ENCODE peak calls at places on chromosomes 6 and 20, in nine cellular contexts. Y, M, O, J, P, G, E, R and C are unnamed samples. For H3K36me3 and H3K4me1, the result is how much of the 10 kb centered on the place peaks cover.

GRCh38 chr6:38248500-38249234 is 391.1 kb downstream of the BTBD9 start:
- DNase-seq in Y (peak), M (no peak), O (no peak), J (no peak), P (no peak), G (no peak), E (no peak), R (no peak), C (no peak)

GRCh38 chr20:63441136-63441776 is 31.2 kb downstream of the KCNQ2 start:
- DNase-seq in Y (no peak), M (no peak), O (no peak), J (no peak), P (no peak), G (no peak), E (no peak), R (no peak), C (no peak)

GRCh38 chr6:131368077-131368911 is 204.7 kb upstream of the ARG1 start:
- DNase-seq in Y (no peak), M (peak), O (peak), J (peak), P (peak), G (peak), E (peak), R (peak), C (peak)

GRCh38 chr6:15791401-15792137 is 128.7 kb upstream of the DTNBP1 start:
- DNase-seq in Y (no peak), M (no peak), O (no peak), J (no peak), P (no peak), G (no peak), E (no peak), R (no peak), C (no peak)

GRCh38 chr6:16758163-16758975 is 2.9 kb downstream of the ATXN1 start:
- DNase-seq in Y (no peak), M (peak), O (no peak), J (no peak), P (peak), G (no peak), E (no peak), R (peak), C (no peak)

GRCh38 chr20:19181552-19181951 is 30.9 kb upstream of the SLC24A3 start:
- DNase-seq in Y (no peak), M (no peak), O (no peak), J (no peak), P (no peak), G (no peak), E (no peak), R (no peak), C (no peak)

GRCh38 chr6:152185158-152185574 is 377.7 kb downstream of the ESR1 start:
- DNase-seq in Y (no peak), M (no peak), O (no peak), J (no peak), P (no peak), G (no peak), E (no peak), R (no peak), C (no peak)

GRCh38 chr6:126195625-126196236 is 144.2 kb upstream of the CENPW start:
- DNase-seq in Y (peak), M (no peak), O (no peak), J (no peak), P (no peak), G (no peak), E (no peak), R (no peak), C (no peak)

GRCh38 chr20:33882018-33882417 is 70.9 kb downstream of the CHMP4B start:
- DNase-seq in Y (no peak), M (no peak), O (no peak), J (no peak), P (no peak), G (no peak), E (no peak), R (no peak), C (no peak)

GRCh38 chr20:34222208-34222607 is 19.0 kb upstream of the ASIP start:
- DNase-seq in Y (peak), M (no peak), O (no peak), J (no peak), P (peak), G (no peak), E (no peak), R (no peak), C (no peak)

GRCh38 chr20:49647509-49647908 is 66.2 kb downstream of the B4GALT5 start:
- DNase-seq in Y (peak), M (no peak), O (no peak), J (no peak), P (no peak), G (no peak), E (no peak), R (no peak), C (no peak)

GRCh38 chr6:18491303-18492090 is 104.3 kb downstream of the RNF144B start:
- DNase-seq in Y (no peak), M (no peak), O (no peak), J (no peak), P (no peak), G (no peak), E (no peak), R (no peak), C (no peak)

GRCh38 chr6:96394727-96395126 is 126.9 kb upstream of the UFL1 start:
- DNase-seq in Y (no peak), M (no peak), O (no peak), J (no peak), P (no peak), G (no peak), E (no peak), R (peak), C (peak)

GRCh38 chr6:106924699-106925523 is 49.6 kb downstream of the CD24 start:
- DNase-seq in Y (no peak), M (no peak), O (no peak), J (peak), P (no peak), G (no peak), E (peak), R (no peak), C (no peak)

GRCh38 chr6:40344566-40345185 is 242.5 kb downstream of the LRFN2 start:
- DNase-seq in Y (no peak), M (no peak), O (no peak), J (no peak), P (no peak), G (no peak), E (peak), R (peak), C (no peak)

GRCh38 chr20:56442381-56443365 is 25.8 kb upstream of the RTF2 start:
- DNase-seq in Y (peak), M (no peak), O (no peak), J (no peak), P (peak), G (no peak), E (no peak), R (no peak), C (no peak)

GRCh38 chr20:38473353-38473795 is 731 bp downstream of the RALGAPB start:
- DNase-seq in Y (no peak), M (no peak), O (no peak), J (no peak), P (peak), G (no peak), E (no peak), R (peak), C (peak)

GRCh38 chr20:41457173-41457857 is 90.7 kb upstream of the EMILIN3 start:
- DNase-seq in Y (no peak), M (no peak), O (no peak), J (no peak), P (no peak), G (no peak), E (no peak), R (no peak), C (no peak)
- H3K36me3 ChIP-seq in Y (under half), M (under half), O (half or more), J (under half), P (half or more), G (half or more), E (under half), R (under half), C (under half)

GRCh38 chr6:142301421-142302391 is at the start of gene ADGRG6:
- DNase-seq in Y (peak), M (no peak), O (no peak), J (peak), P (peak), G (no peak), E (peak), R (peak), C (peak)
- TF ChIP-seq CTCF in Y (peak), M (no peak), O (peak), J (no peak), P (peak), G (no peak), E (peak), R (peak), C (no peak)

GRCh38 chr6:151044465-151045441 is 179.3 kb downstream of the MTHFD1L start:
- DNase-seq in Y (peak), M (peak), O (peak), J (peak), P (peak), G (peak), E (peak), R (peak), C (peak)
- H3K4me1 ChIP-seq in Y (under half), M (under half), O (under half), J (under half), P (under half), G (under half), E (under half), R (under half), C (under half)

DNA sequence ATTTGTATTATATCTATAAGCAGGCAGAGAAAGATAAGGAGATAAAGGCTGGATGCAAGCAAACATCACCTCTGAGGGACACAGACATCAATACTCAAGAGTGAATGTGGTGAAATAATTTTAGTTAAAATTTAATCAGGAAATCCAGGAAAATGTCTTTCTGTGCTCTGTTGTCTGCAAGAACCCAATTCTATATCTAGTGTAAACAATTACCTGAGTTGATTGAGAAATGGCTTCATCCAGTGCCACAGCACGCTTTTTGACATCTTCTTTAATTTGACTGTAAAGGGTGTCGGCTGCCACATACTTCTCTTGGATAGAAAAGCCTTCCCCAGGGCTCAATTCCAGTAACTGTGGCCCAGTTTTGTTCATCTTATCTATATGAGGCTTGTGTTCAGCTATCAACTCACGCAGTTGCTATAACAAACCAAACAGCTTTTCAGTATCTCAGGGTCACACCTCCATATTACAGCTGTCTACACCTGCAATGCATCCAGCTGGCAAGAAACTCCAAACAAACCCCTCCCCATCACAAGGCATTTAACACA is 131.6 kb downstream of the DST start:
- DNase-seq in Y (peak), M (no peak), O (no peak), J (no peak), P (peak), G (no peak), E (no peak), R (no peak), C (no peak)
- H3K36me3 ChIP-seq in Y (under half), M (under half), O (half or more), J (under half), P (under half), G (under half), E (under half), R (under half), C (under half)

GRCh38 chr6:132392792-132393191 is 8.5 kb downstream of the MOXD1 start:
- DNase-seq in Y (no peak), M (no peak), O (no peak), J (no peak), P (no peak), G (no peak), E (no peak), R (no peak), C (no peak)
- TF ChIP-seq CTCF in Y (peak), M (no peak), O (no peak), J (no peak), P (peak), G (no peak), E (peak), R (peak), C (peak)

GRCh38 chr6:151067684-151068596 is 171.8 kb upstream of the AKAP12 start:
- DNase-seq in Y (peak), M (peak), O (peak), J (no peak), P (peak), G (peak), E (peak), R (no peak), C (peak)
- H3K4me1 ChIP-seq in Y (under half), M (under half), O (under half), J (under half), P (under half), G (under half), E (under half), R (under half), C (under half)

DNA sequence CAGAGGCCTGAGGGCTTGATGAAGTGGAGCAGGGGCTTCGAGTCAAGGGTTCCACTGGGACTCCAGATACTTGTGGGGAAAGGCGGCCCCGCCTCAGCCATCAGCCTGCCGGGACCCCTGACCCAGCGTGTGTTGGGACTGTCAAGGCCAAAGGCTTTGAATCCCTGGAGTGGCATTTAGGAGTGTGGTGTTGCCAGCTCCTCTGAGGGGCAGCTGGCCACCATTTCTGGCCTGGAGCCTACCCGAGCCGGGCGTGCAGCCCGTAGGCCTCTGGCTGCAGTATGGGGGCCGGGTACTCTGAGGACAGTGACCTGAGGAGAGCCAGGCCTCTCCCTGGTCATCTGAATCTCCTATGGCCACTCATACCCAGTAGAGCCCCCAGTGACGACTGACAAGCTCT is 40.0 kb downstream of the RRBP1 start:
- DNase-seq in Y (no peak), M (no peak), O (no peak), J (no peak), P (no peak), G (no peak), E (no peak), R (no peak), C (no peak)
- H3K36me3 ChIP-seq in Y (half or more), M (under half), O (under half), J (under half), P (under half), G (half or more), E (under half), R (under half), C (under half)